ENCODE peak calls at places on chromosomes 3 and 15, in eight cellular contexts. C is hippocampal formation; P is NCI-H774; O is pons; B is NCI-H187 treated with DMSO at 0.1 percent for 48 hours; Z is B cell; I is activated B cell treated with CpG ODN at 0.5 μM for 24 hours; G is CD8-positive, alpha-beta memory T cell. X is an unnamed sample.

GRCh38 chr15:84949043-84949442 is 32.6 kb upstream of the PDE8A start:
- DNase-seq in C (no peak), P (no peak), O (peak; percentile 24), B (no peak), Z (no peak), I (no peak), G (no peak), X (no peak)

GRCh38 chr3:187125319-187126031 is 13.8 kb downstream of the RPL39L start:
- DNase-seq in C (no peak), P (no peak), O (no peak), B (no peak), Z (no peak), I (no peak), G (no peak), X (no peak)

GRCh38 chr15:61141497-61142125 is 87.5 kb downstream of the RORA start:
- DNase-seq in C (no peak), P (peak; percentile 41), O (no peak), B (peak; percentile 25), Z (no peak), I (no peak), G (no peak), X (no peak)

GRCh38 chr3:487580-487979 is 291.0 kb downstream of the CHL1 start:
- DNase-seq in C (no peak), P (no peak), O (no peak), B (no peak), Z (no peak), I (no peak), G (no peak), X (no peak)

GRCh38 chr3:34066328-34066727 is 267.9 kb downstream of the PDCD6IP start:
- DNase-seq in C (no peak), P (no peak), O (no peak), B (no peak), Z (no peak), I (no peak), G (no peak), X (no peak)

GRCh38 chr15:43903864-43904290 is 77.1 kb downstream of the WDR76 start:
- DNase-seq in C (peak; percentile 23), P (peak; percentile 41), O (peak; percentile 48), B (no peak), Z (peak; percentile 61), I (peak; percentile 24), G (peak; percentile 15), X (peak; percentile 51)

GRCh38 chr3:195066441-195066841 is 204.5 kb downstream of the XXYLT1 start:
- DNase-seq in C (no peak), P (no peak), O (no peak), B (no peak), Z (no peak), I (no peak), G (no peak), X (no peak)

GRCh38 chr3:78604328-78604727 is 1163.5 kb downstream of the ROBO1 start:
- DNase-seq in C (no peak), P (no peak), O (no peak), B (no peak), Z (no peak), I (no peak), G (no peak), X (no peak)

GRCh38 chr3:169628567-169628966 is 34.9 kb downstream of the MECOM start:
- DNase-seq in C (no peak), P (no peak), O (no peak), B (no peak), Z (no peak), I (no peak), G (no peak), X (no peak)

GRCh38 chr3:35790764-35791163 is 151.4 kb downstream of the ARPP21 start:
- DNase-seq in C (no peak), P (no peak), O (no peak), B (no peak), Z (no peak), I (no peak), G (no peak), X (no peak)

GRCh38 chr15:80455668-80456442 is 51.7 kb downstream of the ARNT2 start:
- DNase-seq in C (peak; percentile 35), P (peak; percentile 45), O (peak; percentile 61), B (peak; percentile 3), Z (peak; percentile 66), I (peak; percentile 23), G (peak; percentile 24), X (peak; percentile 62)

GRCh38 chr15:72339777-72340177 is 19.8 kb upstream of the CELF6 start:
- DNase-seq in C (no peak), P (peak; percentile 13), O (peak; percentile 20), B (no peak), Z (no peak), I (no peak), G (no peak), X (peak; percentile 16)

GRCh38 chr3:98885851-98886250 is 15.6 kb downstream of the DCBLD2 start:
- DNase-seq in C (no peak), P (no peak), O (no peak), B (no peak), Z (no peak), I (no peak), G (no peak), X (no peak)

GRCh38 chr3:13634151-13634550 is 85.2 kb downstream of the FBLN2 start:
- DNase-seq in C (no peak), P (no peak), O (no peak), B (no peak), Z (no peak), I (no peak), G (no peak), X (no peak)

GRCh38 chr3:37163262-37164020 is 10.9 kb downstream of the LRRFIP2 start:
- DNase-seq in C (no peak), P (no peak), O (no peak), B (no peak), Z (no peak), I (no peak), G (no peak), X (no peak)

GRCh38 chr3:180430896-180431295 is 171.1 kb upstream of the TTC14 start:
- DNase-seq in C (no peak), P (no peak), O (no peak), B (no peak), Z (no peak), I (no peak), G (no peak), X (no peak)

GRCh38 chr3:168152149-168152548 is 56.4 kb upstream of the GOLIM4 start:
- DNase-seq in C (no peak), P (no peak), O (no peak), B (no peak), Z (no peak), I (no peak), G (no peak), X (no peak)

GRCh38 chr15:39598958-39599845 is 18.3 kb downstream of the THBS1 start:
- DNase-seq in C (no peak), P (no peak), O (no peak), B (no peak), Z (no peak), I (no peak), G (no peak), X (no peak)

GRCh38 chr15:48796521-48796920 is 14.3 kb downstream of the CEP152 start:
- DNase-seq in C (no peak), P (no peak), O (no peak), B (no peak), Z (no peak), I (no peak), G (no peak), X (no peak)

GRCh38 chr3:59775106-59775505 is 725.3 kb upstream of the CFAP20DC start:
- DNase-seq in C (no peak), P (no peak), O (no peak), B (no peak), Z (no peak), I (no peak), G (no peak), X (no peak)

GRCh38 chr15:74983725-74984231 is 11.6 kb upstream of the SCAMP5 start:
- DNase-seq in C (no peak), P (no peak), O (no peak), B (no peak), Z (no peak), I (no peak), G (no peak), X (no peak)